ENCODE peak calls at places on chromosome 12, in five cellular contexts. K is SW480; N is LHCN-M2; U is stromal cell of bone marrow; H is stimulated activated CD4-positive, alpha-beta T cell treated with anti-CD3 and anti-CD28 coated beads, Interleukin-4, amount 100 ng/mL, for 24 hours. C is an unnamed sample.

GRCh38 chr12:91017511-91018263 is 12.9 kb upstream of the EPYC start:
- DNase-seq in K (no peak), N (no peak), U (no peak), H (no peak), C (no peak)

GRCh38 chr12:124369055-124369900 is 74.4 kb downstream of the RFLNA start:
- DNase-seq in K (no peak), N (peak; percentile 89), U (peak; percentile 85), H (no peak), C (no peak)

GRCh38 chr12:50642755-50643154 is 121.1 kb upstream of the ATF1 start:
- DNase-seq in K (no peak), N (no peak), U (no peak), H (no peak), C (no peak)

GRCh38 chr12:130520784-130521183 is 183.1 kb downstream of the PIWIL1 start:
- DNase-seq in K (no peak), N (no peak), U (no peak), H (no peak), C (no peak)

GRCh38 chr12:120139958-120140357 is 23.4 kb upstream of the RAB35 start:
- DNase-seq in K (no peak), N (no peak), U (no peak), H (no peak), C (no peak)

GRCh38 chr12:8038659-8039114 is 6.2 kb downstream of the FOXJ2 start:
- DNase-seq in K (peak; percentile 66), N (peak; percentile 69), U (peak; percentile 29), H (peak; percentile 27), C (peak; percentile 55)

GRCh38 chr12:51538149-51538548 is 52.9 kb upstream of the SCN8A start:
- DNase-seq in K (no peak), N (no peak), U (no peak), H (no peak), C (no peak)

GRCh38 chr12:86081798-86082197 is 174.4 kb downstream of the MGAT4C start:
- DNase-seq in K (no peak), N (no peak), U (no peak), H (no peak), C (no peak)

GRCh38 chr12:120971299-120972180 is 6.8 kb upstream of the HNF1A start:
- DNase-seq in K (peak; percentile 73), N (peak; percentile 62), U (peak; percentile 45), H (peak; percentile 31), C (peak; percentile 62)

GRCh38 chr12:31728289-31728916 is 418 bp downstream of the AMN1 start:
- DNase-seq in K (no peak), N (no peak), U (no peak), H (peak; percentile 40), C (peak; percentile 65)

GRCh38 chr12:47033797-47034555 is 45.4 kb upstream of the PCED1B start:
- DNase-seq in K (peak; percentile 37), N (no peak), U (no peak), H (no peak), C (no peak)

GRCh38 chr12:98939350-98939749 is 294.3 kb downstream of the APAF1 start:
- DNase-seq in K (peak; percentile 30), N (peak; percentile 15), U (peak; percentile 17), H (no peak), C (no peak)

GRCh38 chr12:22334696-22335290 is at the start of gene ST8SIA1:
- DNase-seq in K (peak; percentile 24), N (peak; percentile 10), U (no peak), H (peak; percentile 52), C (peak; percentile 76)

GRCh38 chr12:15856097-15856982 is 25.8 kb upstream of the STRAP start:
- DNase-seq in K (peak; percentile 71), N (peak; percentile 76), U (peak; percentile 48), H (peak; percentile 65), C (peak; percentile 56)

GRCh38 chr12:100279159-100279558 is 12.2 kb downstream of the SCYL2 start:
- DNase-seq in K (no peak), N (no peak), U (no peak), H (no peak), C (no peak)

GRCh38 chr12:57224973-57225679 is 4.4 kb upstream of the SHMT2 start:
- DNase-seq in K (no peak), N (no peak), U (no peak), H (peak; percentile 49), C (peak; percentile 69)

GRCh38 chr12:71162832-71163711 is 5.3 kb upstream of the TSPAN8 start:
- DNase-seq in K (no peak), N (no peak), U (no peak), H (no peak), C (no peak)

GRCh38 chr12:116587270-116587669 is 28.1 kb downstream of the MAP1LC3B2 start:
- DNase-seq in K (no peak), N (no peak), U (no peak), H (no peak), C (no peak)

GRCh38 chr12:42234970-42235369 is 3.1 kb downstream of the YAF2 start:
- DNase-seq in K (no peak), N (no peak), U (no peak), H (no peak), C (no peak)

GRCh38 chr12:106290666-106291065 is 11.9 kb upstream of the TCP11L2 start:
- DNase-seq in K (no peak), N (no peak), U (no peak), H (no peak), C (no peak)

GRCh38 chr12:23987032-23987431 is 37.6 kb upstream of the SOX5 start:
- DNase-seq in K (no peak), N (no peak), U (no peak), H (no peak), C (no peak)

GRCh38 chr12:27002141-27002540 is 12.0 kb downstream of the TM7SF3 start:
- DNase-seq in K (no peak), N (no peak), U (no peak), H (no peak), C (no peak)

GRCh38 chr12:103780093-103780440 is 61.0 kb downstream of the NT5DC3 start:
- DNase-seq in K (no peak), N (peak; percentile 23), U (no peak), H (no peak), C (no peak)

GRCh38 chr12:98002887-98003493 is 512.4 kb upstream of the TMPO start:
- DNase-seq in K (peak; percentile 28), N (peak; percentile 2), U (peak; percentile 8), H (peak; percentile 14), C (peak; percentile 46)

GRCh38 chr12:47281667-47282171 is 202.0 kb upstream of the AMIGO2 start:
- DNase-seq in K (no peak), N (peak; percentile 61), U (peak; percentile 62), H (peak; percentile 41), C (no peak)

GRCh38 chr12:45623221-45623620 is 106.3 kb upstream of the ARID2 start:
- DNase-seq in K (no peak), N (no peak), U (no peak), H (no peak), C (no peak)

GRCh38 chr12:9345163-9345562 is 137.0 kb upstream of the PZP start:
- DNase-seq in K (no peak), N (no peak), U (no peak), H (no peak), C (no peak)